ENCODE peak calls at places on chromosomes 3 and 15, in six cellular contexts. E is Right ventricle myocardium superior; I is brain microvascular endothelial cell; R is T1000; C is H9; V is CD4-positive, alpha-beta T cell. W is an unnamed sample.
A peak's percentile ranks its signal among the peaks of the same experiment; 100 is the strongest.

GRCh38 chr3:103672346-103672745 is 1237.5 kb downstream of the ZPLD1 start:
- DNase-seq in E (no peak), I (no peak), R (no peak), C (no peak), V (no peak), W (no peak)

GRCh38 chr15:32979710-32980109 is 214.8 kb downstream of the FMN1 start:
- DNase-seq in E (no peak), I (peak; percentile 76), R (peak; percentile 30), C (no peak), V (no peak), W (no peak)

GRCh38 chr3:141202682-141203081 is 28.9 kb upstream of the PXYLP1 start:
- DNase-seq in E (no peak), I (no peak), R (no peak), C (no peak), V (no peak), W (no peak)

GRCh38 chr3:116441652-116442051 is 3.6 kb downstream of the LSAMP start:
- DNase-seq in E (no peak), I (no peak), R (no peak), C (no peak), V (no peak), W (no peak)

GRCh38 chr15:48800811-48801460 is 9.9 kb downstream of the CEP152 start:
- DNase-seq in E (no peak), I (no peak), R (no peak), C (no peak), V (no peak), W (peak; percentile 24)

GRCh38 chr3:123766195-123767019 is 117.7 kb downstream of the MYLK start:
- DNase-seq in E (no peak), I (no peak), R (no peak), C (no peak), V (no peak), W (peak; percentile 7)

GRCh38 chr3:114809668-114810413 is 337.2 kb downstream of the ZBTB20 start:
- DNase-seq in E (no peak), I (peak; percentile 43), R (no peak), C (no peak), V (no peak), W (no peak)

GRCh38 chr3:181616088-181617070 is 95.3 kb upstream of the SOX2 start:
- DNase-seq in E (no peak), I (no peak), R (no peak), C (no peak), V (no peak), W (no peak)

GRCh38 chr15:78343431-78343830 is 3.3 kb downstream of the CRABP1 start:
- DNase-seq in E (no peak), I (no peak), R (no peak), C (no peak), V (no peak), W (no peak)

GRCh38 chr3:16455001-16455400 is 58.5 kb downstream of the RFTN1 start:
- DNase-seq in E (peak; percentile 61), I (peak; percentile 68), R (no peak), C (no peak), V (no peak), W (no peak)

GRCh38 chr15:89946681-89947313 is 34.0 kb upstream of the ARPIN start:
- DNase-seq in E (no peak), I (no peak), R (no peak), C (no peak), V (no peak), W (no peak)

GRCh38 chr15:56752986-56753385 is 19.7 kb upstream of the ZNF280D start:
- DNase-seq in E (no peak), I (no peak), R (no peak), C (no peak), V (no peak), W (no peak)

GRCh38 chr15:33111051-33111451 is 83.5 kb downstream of the FMN1 start:
- DNase-seq in E (no peak), I (no peak), R (no peak), C (no peak), V (no peak), W (no peak)

GRCh38 chr3:52873433-52874159 is 23.8 kb downstream of the STIMATE start:
- DNase-seq in E (no peak), I (peak; percentile 5), R (no peak), C (no peak), V (no peak), W (peak; percentile 35)

GRCh38 chr3:195708626-195709481 is 11.9 kb upstream of the MUC20 start:
- DNase-seq in E (peak; percentile 13), I (no peak), R (no peak), C (no peak), V (no peak), W (no peak)

GRCh38 chr3:49133226-49133951 is 539 bp upstream of the LAMB2 start:
- DNase-seq in E (peak; percentile 92), I (peak; percentile 85), R (peak; percentile 76), C (peak; percentile 81), V (no peak), W (peak; percentile 42)

GRCh38 chr3:166274996-166275395 is 437.8 kb upstream of the BCHE start:
- DNase-seq in E (no peak), I (no peak), R (no peak), C (no peak), V (no peak), W (no peak)

GRCh38 chr3:111915905-111916304 is 56.8 kb downstream of the PHLDB2 start:
- DNase-seq in E (no peak), I (no peak), R (no peak), C (no peak), V (no peak), W (no peak)

GRCh38 chr3:58347984-58348383 is 15.3 kb downstream of the PXK start:
- DNase-seq in E (no peak), I (no peak), R (no peak), C (no peak), V (no peak), W (no peak)

GRCh38 chr3:69181592-69182211 is 59.3 kb upstream of the LMOD3 start:
- DNase-seq in E (no peak), I (peak; percentile 85), R (peak; percentile 28), C (no peak), V (no peak), W (no peak)

GRCh38 chr3:16883057-16883725 is 1.6 kb upstream of the PLCL2 start:
- DNase-seq in E (peak; percentile 42), I (no peak), R (no peak), C (peak; percentile 34), V (no peak), W (no peak)

GRCh38 chr3:195908439-195909293 is at the start of gene TNK2:
- DNase-seq in E (peak; percentile 54), I (no peak), R (no peak), C (peak; percentile 53), V (peak; percentile 43), W (peak; percentile 56)

GRCh38 chr15:95032181-95032580 is 800.8 kb downstream of the MCTP2 start:
- DNase-seq in E (no peak), I (no peak), R (no peak), C (no peak), V (no peak), W (no peak)

W was measured in NB4.